ENCODE peak calls at places on chromosomes 3 and 15, in eight cellular contexts. One of them, this sample, is unnamed.

GRCh38 chr3:52091566-52092290 is 35.4 kb upstream of the DUSP7 start:
- DNase-seq in mesothelial cell of epicardium: no peak
- DNase-seq in heart left ventricle: no peak
- DNase-seq in testis: no peak
- DNase-seq in mammary epithelial cell: no peak
- DNase-seq in epithelial cell of esophagus: no peak
- DNase-seq in AG09319: no peak
- DNase-seq in stomach: no peak
- DNase-seq in this sample: no peak

GRCh38 chr3:43953814-43954241 is 263.1 kb downstream of the ABHD5 start:
- DNase-seq in mesothelial cell of epicardium: no peak
- DNase-seq in heart left ventricle: no peak
- DNase-seq in testis: no peak
- DNase-seq in mammary epithelial cell: no peak
- DNase-seq in epithelial cell of esophagus: no peak
- DNase-seq in AG09319: peak
- DNase-seq in stomach: no peak
- DNase-seq in this sample: no peak

GRCh38 chr3:115113367-115113766 is 33.7 kb downstream of the ZBTB20 start:
- DNase-seq in mesothelial cell of epicardium: no peak
- DNase-seq in heart left ventricle: no peak
- DNase-seq in testis: no peak
- DNase-seq in mammary epithelial cell: no peak
- DNase-seq in epithelial cell of esophagus: peak
- DNase-seq in AG09319: no peak
- DNase-seq in stomach: no peak
- DNase-seq in this sample: no peak

GRCh38 chr3:72347819-72348319 is 500.4 kb downstream of the SHQ1 start:
- DNase-seq in mesothelial cell of epicardium: no peak
- DNase-seq in heart left ventricle: peak
- DNase-seq in testis: peak
- DNase-seq in mammary epithelial cell: peak
- DNase-seq in epithelial cell of esophagus: peak
- DNase-seq in AG09319: peak
- DNase-seq in stomach: peak
- DNase-seq in this sample: peak

GRCh38 chr15:83762367-83762766 is 108.4 kb downstream of the ADAMTSL3 start:
- DNase-seq in mesothelial cell of epicardium: no peak
- DNase-seq in heart left ventricle: no peak
- DNase-seq in testis: no peak
- DNase-seq in mammary epithelial cell: no peak
- DNase-seq in epithelial cell of esophagus: no peak
- DNase-seq in AG09319: no peak
- DNase-seq in stomach: no peak
- DNase-seq in this sample: no peak

GRCh38 chr15:26222781-26223180 is 359.7 kb upstream of the ATP10A start:
- DNase-seq in mesothelial cell of epicardium: no peak
- DNase-seq in heart left ventricle: no peak
- DNase-seq in testis: no peak
- DNase-seq in mammary epithelial cell: no peak
- DNase-seq in epithelial cell of esophagus: no peak
- DNase-seq in AG09319: no peak
- DNase-seq in stomach: no peak
- DNase-seq in this sample: no peak

GRCh38 chr3:135034881-135035440 is 239.9 kb downstream of the EPHB1 start:
- DNase-seq in mesothelial cell of epicardium: no peak
- DNase-seq in heart left ventricle: no peak
- DNase-seq in testis: no peak
- DNase-seq in mammary epithelial cell: no peak
- DNase-seq in epithelial cell of esophagus: no peak
- DNase-seq in AG09319: no peak
- DNase-seq in stomach: no peak
- DNase-seq in this sample: no peak

GRCh38 chr3:147189016-147189415 is 217.3 kb downstream of the ZIC4 start:
- DNase-seq in mesothelial cell of epicardium: no peak
- DNase-seq in heart left ventricle: no peak
- DNase-seq in testis: no peak
- DNase-seq in mammary epithelial cell: no peak
- DNase-seq in epithelial cell of esophagus: no peak
- DNase-seq in AG09319: no peak
- DNase-seq in stomach: no peak
- DNase-seq in this sample: no peak

GRCh38 chr15:83695246-83695645 is 41.3 kb downstream of the ADAMTSL3 start:
- DNase-seq in mesothelial cell of epicardium: no peak
- DNase-seq in heart left ventricle: no peak
- DNase-seq in testis: no peak
- DNase-seq in mammary epithelial cell: no peak
- DNase-seq in epithelial cell of esophagus: peak
- DNase-seq in AG09319: no peak
- DNase-seq in stomach: no peak
- DNase-seq in this sample: no peak

GRCh38 chr3:112582242-112582874 is 20.5 kb downstream of the SLC35A5 start:
- DNase-seq in mesothelial cell of epicardium: no peak
- DNase-seq in heart left ventricle: no peak
- DNase-seq in testis: no peak
- DNase-seq in mammary epithelial cell: peak
- DNase-seq in epithelial cell of esophagus: peak
- DNase-seq in AG09319: no peak
- DNase-seq in stomach: no peak
- DNase-seq in this sample: peak

GRCh38 chr15:73273181-73274002 is 95.4 kb downstream of the HCN4 start:
- DNase-seq in mesothelial cell of epicardium: no peak
- DNase-seq in heart left ventricle: peak
- DNase-seq in testis: peak
- DNase-seq in mammary epithelial cell: peak
- DNase-seq in epithelial cell of esophagus: peak
- DNase-seq in AG09319: peak
- DNase-seq in stomach: peak
- DNase-seq in this sample: peak

GRCh38 chr3:117499189-117499870 is 789.8 kb downstream of the TUSC7 start:
- DNase-seq in mesothelial cell of epicardium: no peak
- DNase-seq in heart left ventricle: no peak
- DNase-seq in testis: no peak
- DNase-seq in mammary epithelial cell: no peak
- DNase-seq in epithelial cell of esophagus: no peak
- DNase-seq in AG09319: no peak
- DNase-seq in stomach: no peak
- DNase-seq in this sample: no peak

GRCh38 chr15:77724649-77725048 is 91.9 kb upstream of the LINGO1 start:
- DNase-seq in mesothelial cell of epicardium: no peak
- DNase-seq in heart left ventricle: no peak
- DNase-seq in testis: no peak
- DNase-seq in mammary epithelial cell: no peak
- DNase-seq in epithelial cell of esophagus: no peak
- DNase-seq in AG09319: no peak
- DNase-seq in stomach: no peak
- DNase-seq in this sample: no peak

GRCh38 chr3:159455741-159456181 is 532.9 kb upstream of the IL12A start:
- DNase-seq in mesothelial cell of epicardium: no peak
- DNase-seq in heart left ventricle: no peak
- DNase-seq in testis: no peak
- DNase-seq in mammary epithelial cell: peak
- DNase-seq in epithelial cell of esophagus: no peak
- DNase-seq in AG09319: no peak
- DNase-seq in stomach: no peak
- DNase-seq in this sample: no peak

GRCh38 chr3:8848696-8849131 is 79.3 kb upstream of the OXTR start:
- DNase-seq in mesothelial cell of epicardium: no peak
- DNase-seq in heart left ventricle: no peak
- DNase-seq in testis: no peak
- DNase-seq in mammary epithelial cell: peak
- DNase-seq in epithelial cell of esophagus: peak
- DNase-seq in AG09319: no peak
- DNase-seq in stomach: no peak
- DNase-seq in this sample: peak

GRCh38 chr3:98982336-98982735 is 80.8 kb upstream of the DCBLD2 start:
- DNase-seq in mesothelial cell of epicardium: no peak
- DNase-seq in heart left ventricle: no peak
- DNase-seq in testis: no peak
- DNase-seq in mammary epithelial cell: peak
- DNase-seq in epithelial cell of esophagus: no peak
- DNase-seq in AG09319: no peak
- DNase-seq in stomach: no peak
- DNase-seq in this sample: no peak

GRCh38 chr3:58531956-58532355 is 5.0 kb downstream of the ACOX2 start:
- DNase-seq in mesothelial cell of epicardium: no peak
- DNase-seq in heart left ventricle: no peak
- DNase-seq in testis: no peak
- DNase-seq in mammary epithelial cell: peak
- DNase-seq in epithelial cell of esophagus: peak
- DNase-seq in AG09319: no peak
- DNase-seq in stomach: no peak
- DNase-seq in this sample: no peak

GRCh38 chr3:102686792-102687191 is 252.0 kb downstream of the ZPLD1 start:
- DNase-seq in mesothelial cell of epicardium: no peak
- DNase-seq in heart left ventricle: no peak
- DNase-seq in testis: no peak
- DNase-seq in mammary epithelial cell: no peak
- DNase-seq in epithelial cell of esophagus: no peak
- DNase-seq in AG09319: no peak
- DNase-seq in stomach: no peak
- DNase-seq in this sample: no peak
- TF ChIP-seq CTCF in mesothelial cell of epicardium: no peak
- TF ChIP-seq CTCF in heart left ventricle: no peak
- TF ChIP-seq CTCF in testis: no peak
- TF ChIP-seq CTCF in mammary epithelial cell: no peak
- TF ChIP-seq CTCF in epithelial cell of esophagus: no peak
- TF ChIP-seq CTCF in AG09319: no peak
- TF ChIP-seq CTCF in stomach: no peak
- TF ChIP-seq CTCF in this sample: no peak

GRCh38 chr3:123194552-123194951 is 7.2 kb upstream of the SEC22A start:
- DNase-seq in mesothelial cell of epicardium: no peak
- DNase-seq in heart left ventricle: no peak
- DNase-seq in testis: peak
- DNase-seq in mammary epithelial cell: no peak
- DNase-seq in epithelial cell of esophagus: peak
- DNase-seq in AG09319: no peak
- DNase-seq in stomach: peak
- DNase-seq in this sample: no peak
- TF ChIP-seq CTCF in mesothelial cell of epicardium: no peak
- TF ChIP-seq CTCF in heart left ventricle: no peak
- TF ChIP-seq CTCF in testis: no peak
- TF ChIP-seq CTCF in mammary epithelial cell: peak
- TF ChIP-seq CTCF in epithelial cell of esophagus: peak
- TF ChIP-seq CTCF in AG09319: peak
- TF ChIP-seq CTCF in stomach: no peak
- TF ChIP-seq CTCF in this sample: peak

GRCh38 chr3:71244153-71245051 is 339.1 kb downstream of the FOXP1 start:
- DNase-seq in mesothelial cell of epicardium: no peak
- DNase-seq in heart left ventricle: peak
- DNase-seq in testis: no peak
- DNase-seq in mammary epithelial cell: no peak
- DNase-seq in epithelial cell of esophagus: no peak
- DNase-seq in AG09319: no peak
- DNase-seq in stomach: no peak
- DNase-seq in this sample: no peak

GRCh38 chr3:71243230-71243629 is 340.3 kb downstream of the FOXP1 start:
- DNase-seq in mesothelial cell of epicardium: no peak
- DNase-seq in heart left ventricle: no peak
- DNase-seq in testis: no peak
- DNase-seq in mammary epithelial cell: no peak
- DNase-seq in epithelial cell of esophagus: no peak
- DNase-seq in AG09319: no peak
- DNase-seq in stomach: no peak
- DNase-seq in this sample: no peak

GRCh38 chr3:71245971-71246860 is 337.3 kb downstream of the FOXP1 start:
- DNase-seq in mesothelial cell of epicardium: no peak
- DNase-seq in heart left ventricle: no peak
- DNase-seq in testis: peak
- DNase-seq in mammary epithelial cell: no peak
- DNase-seq in epithelial cell of esophagus: no peak
- DNase-seq in AG09319: no peak
- DNase-seq in stomach: no peak
- DNase-seq in this sample: no peak

GRCh38 chr3:71247221-71247947 is 336.1 kb downstream of the FOXP1 start:
- DNase-seq in mesothelial cell of epicardium: no peak
- DNase-seq in heart left ventricle: no peak
- DNase-seq in testis: peak
- DNase-seq in mammary epithelial cell: peak
- DNase-seq in epithelial cell of esophagus: peak
- DNase-seq in AG09319: no peak
- DNase-seq in stomach: no peak
- DNase-seq in this sample: peak

DNA sequence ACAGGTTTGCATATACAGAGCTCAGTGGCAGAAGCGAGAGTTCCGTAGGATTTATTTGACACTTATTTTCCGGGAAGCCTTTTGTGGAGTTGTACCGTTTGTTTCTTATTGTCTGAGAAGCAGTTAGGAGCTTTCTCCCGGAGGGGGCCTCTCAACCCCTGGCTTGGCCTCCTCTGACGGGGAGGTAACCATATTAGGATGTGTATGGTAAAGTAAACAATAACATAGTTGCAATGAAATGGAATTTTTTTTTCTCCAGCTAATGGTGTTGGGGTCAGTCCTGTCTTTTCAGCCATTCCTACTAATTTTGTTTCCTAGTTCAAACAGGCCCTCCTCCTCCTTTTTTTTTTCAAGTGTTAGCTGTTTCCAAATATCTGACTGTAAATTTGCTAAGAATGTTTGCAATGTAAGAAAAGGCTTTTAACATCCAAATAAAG is 338.5 kb downstream of the FOXP1 start:
- DNase-seq in mesothelial cell of epicardium: no peak
- DNase-seq in heart left ventricle: no peak
- DNase-seq in testis: peak
- DNase-seq in mammary epithelial cell: no peak
- DNase-seq in epithelial cell of esophagus: no peak
- DNase-seq in AG09319: no peak
- DNase-seq in stomach: no peak
- DNase-seq in this sample: no peak
- TF ChIP-seq CTCF in mesothelial cell of epicardium: no peak
- TF ChIP-seq CTCF in heart left ventricle: no peak
- TF ChIP-seq CTCF in testis: no peak
- TF ChIP-seq CTCF in mammary epithelial cell: no peak
- TF ChIP-seq CTCF in epithelial cell of esophagus: no peak
- TF ChIP-seq CTCF in AG09319: no peak
- TF ChIP-seq CTCF in stomach: no peak
- TF ChIP-seq CTCF in this sample: no peak

DNA sequence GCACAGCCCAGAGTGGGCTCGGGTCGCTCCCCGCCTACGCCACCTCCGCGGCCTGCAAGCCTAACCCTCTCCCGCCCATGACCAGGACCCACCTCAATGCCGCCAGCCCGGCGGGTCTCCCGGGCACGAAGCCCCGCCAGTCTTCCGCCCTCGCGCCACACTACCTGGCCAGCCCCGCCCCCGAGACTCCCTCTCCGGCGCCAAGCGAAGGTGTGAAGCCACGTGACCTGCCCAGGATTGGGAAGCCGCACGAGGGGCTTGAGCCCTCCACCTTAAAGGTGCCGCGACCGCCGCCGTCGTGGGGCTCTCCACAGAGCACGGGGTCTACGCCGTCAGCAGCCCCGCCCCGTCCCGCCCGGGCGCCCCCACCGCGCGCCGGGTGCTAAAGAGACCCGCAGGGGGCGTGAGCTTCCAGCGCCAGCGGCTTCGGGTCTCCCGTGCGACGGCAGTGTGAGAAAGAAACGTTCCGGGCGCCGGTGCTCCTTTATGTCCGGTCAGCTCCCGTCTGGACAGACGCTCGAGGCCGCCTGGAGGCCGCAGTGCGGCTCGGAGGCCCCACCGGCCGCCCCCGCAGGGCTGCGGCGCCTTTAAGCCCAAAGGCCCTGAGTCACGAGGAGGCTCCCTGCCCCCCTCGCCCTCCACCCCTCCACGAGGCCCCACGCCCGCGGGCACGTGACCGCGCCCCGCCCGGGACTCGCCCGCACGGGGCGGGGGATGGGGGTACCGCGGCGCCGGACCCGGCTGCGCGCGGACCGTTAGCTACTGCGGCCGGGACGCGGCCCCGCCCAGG is at the start of gene CPEB1:
- DNase-seq in mesothelial cell of epicardium: no peak
- DNase-seq in heart left ventricle: peak
- DNase-seq in testis: peak
- DNase-seq in mammary epithelial cell: peak
- DNase-seq in epithelial cell of esophagus: peak
- DNase-seq in AG09319: no peak
- DNase-seq in stomach: no peak
- DNase-seq in this sample: no peak
- TF ChIP-seq CTCF in mesothelial cell of epicardium: no peak
- TF ChIP-seq CTCF in heart left ventricle: no peak
- TF ChIP-seq CTCF in testis: no peak
- TF ChIP-seq CTCF in mammary epithelial cell: peak
- TF ChIP-seq CTCF in epithelial cell of esophagus: no peak
- TF ChIP-seq CTCF in AG09319: peak
- TF ChIP-seq CTCF in stomach: no peak
- TF ChIP-seq CTCF in this sample: no peak